ENCODE peak calls at places on chromosomes 1 and 21, in eight cellular contexts. L is WTC11; R is M059J; G is nucleus accumbens; X is sigmoid colon; W is stimulated activated CD4-positive, alpha-beta T cell treated with anti-CD3 and anti-CD28 coated beads, Interleukin-15, amount 100 ng/mL, for 1 hour; O is IMR-90; C is small intestine. T is an unnamed sample.

GRCh38 chr1:113669988-113670387 is 89.3 kb downstream of the PHTF1 start:
- DNase-seq in L (no peak), O (no peak), W (no peak), R (no peak), G (no peak), X (no peak), C (no peak), T (no peak)

GRCh38 chr1:211829343-211830054 is 1.1 kb downstream of the LPGAT1 start:
- DNase-seq in R (peak; percentile 39), X (peak; percentile 62), C (peak; percentile 48), L (peak; percentile 43), O (no peak), W (no peak), G (peak; percentile 55), T (no peak)

GRCh38 chr1:86705633-86705985 is 1.2 kb downstream of the SH3GLB1 start:
- DNase-seq in O (no peak), C (peak; percentile 31), W (no peak), L (no peak), X (peak; percentile 64), G (no peak), R (no peak), T (no peak)

GRCh38 chr1:75614455-75615379 is 3.8 kb upstream of the SLC44A5 start:
- DNase-seq in L (peak; percentile 82), O (peak; percentile 4), C (no peak), X (no peak), W (peak; percentile 20), G (peak; percentile 9), R (peak; percentile 41), T (no peak)

GRCh38 chr1:40153073-40153770 is 8.0 kb upstream of the RLF start:
- DNase-seq in G (no peak), L (no peak), X (no peak), C (peak; percentile 65), O (peak; percentile 77), W (no peak), R (peak; percentile 57), T (no peak)

GRCh38 chr1:33886452-33886851 is 22.6 kb downstream of the HMGB4 start:
- DNase-seq in X (no peak), R (no peak), C (no peak), O (no peak), W (no peak), L (peak; percentile 23), G (no peak), T (no peak)

GRCh38 chr1:237751090-237751489 is 139.6 kb downstream of the ZP4 start:
- DNase-seq in C (no peak), W (no peak), L (no peak), R (no peak), X (no peak), G (no peak), O (no peak), T (no peak)

GRCh38 chr21:42941696-42942085 is 16.3 kb upstream of the ERVH48-1 start:
- DNase-seq in W (no peak), G (no peak), L (peak; percentile 4), C (no peak), R (no peak), X (peak; percentile 38), O (no peak), T (no peak)

GRCh38 chr1:154572433-154573167 is 5.0 kb downstream of the CHRNB2 start:
- DNase-seq in W (no peak), O (no peak), X (peak; percentile 56), R (no peak), L (peak; percentile 23), G (no peak), C (no peak), T (no peak)

GRCh38 chr1:14848203-14848602 is 249.7 kb downstream of the KAZN start:
- DNase-seq in R (no peak), X (no peak), O (no peak), L (no peak), C (no peak), G (no peak), W (no peak), T (no peak)

T was measured in RWPE2.